ENCODE peak calls at places on chromosomes 1 and 21, in four cellular contexts. K is hypothalamus; A is central memory CD4-positive, alpha-beta T cell; Y is cardiac fibroblast. R is an unnamed sample.

GRCh38 chr1:187001198-187001904 is 172.6 kb downstream of the PLA2G4A start:
- DNase-seq in Y (peak; percentile 88), K (no peak), A (no peak), R (no peak)

GRCh38 chr1:181587870-181588438 is 104.6 kb downstream of the CACNA1E start:
- DNase-seq in A (no peak), K (no peak), Y (no peak), R (peak; percentile 43)

GRCh38 chr21:42582422-42583149 is 68.9 kb downstream of the SLC37A1 start:
- DNase-seq in Y (no peak), A (no peak), K (no peak), R (no peak)

GRCh38 chr1:30652151-30652915 is 71.1 kb downstream of the MATN1 start:
- DNase-seq in K (no peak), Y (no peak), A (no peak), R (no peak)

GRCh38 chr1:224644553-224645154 is 28.5 kb downstream of the CNIH3 start:
- DNase-seq in K (peak; percentile 18), A (peak; percentile 48), Y (peak; percentile 64), R (peak; percentile 83)

GRCh38 chr1:10399487-10399917 is 638 bp downstream of the PGD start:
- DNase-seq in K (peak; percentile 47), Y (peak; percentile 38), A (no peak), R (peak; percentile 18)

GRCh38 chr21:44298301-44298700 is 1.6 kb upstream of the PFKL start:
- DNase-seq in K (no peak), Y (no peak), A (no peak), R (no peak)

GRCh38 chr1:116506132-116507004 is 64.5 kb downstream of the CD58 start:
- DNase-seq in Y (no peak), A (no peak), K (no peak), R (no peak)

GRCh38 chr1:23555949-23556640 is 3.2 kb downstream of the ID3 start:
- DNase-seq in Y (peak; percentile 85), K (no peak), A (no peak), R (no peak)

GRCh38 chr21:46472246-46472645 is 13.6 kb downstream of the DIP2A start:
- DNase-seq in K (no peak), Y (no peak), A (no peak), R (no peak)

GRCh38 chr1:19786988-19787423 is 12.7 kb downstream of the TMCO4 start:
- DNase-seq in K (no peak), A (no peak), Y (no peak), R (no peak)

GRCh38 chr1:116350097-116350645 is 22.9 kb upstream of the ATP1A1 start:
- DNase-seq in K (no peak), A (no peak), Y (no peak), R (no peak)

GRCh38 chr1:66455446-66455845 is 78.5 kb upstream of the SGIP1 start:
- DNase-seq in Y (no peak), K (no peak), A (no peak), R (no peak)

GRCh38 chr1:66243548-66244130 is 290.3 kb upstream of the SGIP1 start:
- DNase-seq in K (no peak), A (no peak), Y (no peak), R (no peak)

GRCh38 chr1:113073457-113073950 is 506 bp downstream of the LRIG2 start:
- DNase-seq in K (peak; percentile 61), Y (peak; percentile 65), A (no peak), R (peak; percentile 61)

GRCh38 chr1:159922499-159923202 is 2.7 kb downstream of the TAGLN2 start:
- DNase-seq in Y (peak; percentile 82), K (no peak), A (no peak), R (no peak)

GRCh38 chr1:243962541-243962940 is 88.5 kb upstream of the ZBTB18 start:
- DNase-seq in A (no peak), K (no peak), Y (no peak), R (no peak)

GRCh38 chr1:189970331-189971230 is 507.1 kb downstream of the BRINP3 start:
- DNase-seq in Y (no peak), A (no peak), K (no peak), R (no peak)

GRCh38 chr1:244970236-244970652 is 105.9 kb upstream of the HNRNPU start:
- DNase-seq in K (no peak), A (no peak), Y (no peak), R (peak; percentile 68)

GRCh38 chr1:68276448-68276847 is 44.1 kb upstream of the WLS start:
- DNase-seq in A (no peak), K (no peak), Y (no peak), R (no peak)

GRCh38 chr21:27571706-27572105 is 604.8 kb upstream of the ADAMTS5 start:
- DNase-seq in K (no peak), A (no peak), Y (peak; percentile 24), R (no peak)

GRCh38 chr1:161998811-161999210 is 24.9 kb downstream of the OLFML2B start:
- DNase-seq in Y (no peak), K (no peak), A (no peak), R (no peak)

GRCh38 chr1:23367451-23367790 is 2.2 kb downstream of the ZNF436 start:
- DNase-seq in A (no peak), Y (no peak), K (no peak), R (no peak)

GRCh38 chr1:151104630-151105029 is 34.1 kb downstream of the GABPB2 start:
- DNase-seq in A (no peak), K (no peak), Y (no peak), R (no peak)

GRCh38 chr1:222171005-222171404 is 376.9 kb downstream of the HHIPL2 start:
- DNase-seq in K (no peak), Y (peak; percentile 76), A (no peak), R (peak; percentile 25)

GRCh38 chr1:45659222-45659621 is 27.1 kb downstream of the GPBP1L1 start:
- DNase-seq in A (no peak), Y (no peak), K (no peak), R (no peak)

GRCh38 chr1:197736689-197737088 is 38.6 kb downstream of the DENND1B start:
- DNase-seq in A (no peak), K (no peak), Y (peak; percentile 4), R (no peak)

GRCh38 chr1:67300561-67300960 is 7.1 kb upstream of the IL12RB2 start:
- DNase-seq in A (no peak), K (no peak), Y (no peak), R (no peak)

GRCh38 chr1:218874313-218874712 is 299.4 kb upstream of the LYPLAL1 start:
- DNase-seq in A (no peak), K (no peak), Y (peak; percentile 93), R (no peak)

GRCh38 chr21:25385912-25386474 is 221.3 kb downstream of the MRPL39 start:
- DNase-seq in Y (peak; percentile 78), A (peak; percentile 14), K (no peak), R (peak; percentile 54)

GRCh38 chr1:110474444-110474843 is 23.5 kb downstream of the PROK1 start:
- DNase-seq in A (no peak), Y (no peak), K (no peak), R (no peak)

GRCh38 chr1:14590781-14591180 is 7.7 kb upstream of the KAZN start:
- DNase-seq in Y (no peak), A (no peak), K (no peak), R (peak; percentile 43)

GRCh38 chr1:32071758-32072621 is 749 bp upstream of the TMEM39B start:
- DNase-seq in K (no peak), A (no peak), Y (peak; percentile 75), R (no peak)

GRCh38 chr1:226627924-226628623 is 79.5 kb downstream of the STUM start:
- DNase-seq in K (no peak), A (no peak), Y (no peak), R (no peak)